ENCODE peak calls at places on chromosomes 7 and 10, in six cellular contexts. S is lower lobe of right lung, G is lower leg skin, Z is epithelial cell of esophagus, O is astrocyte of the cerebellum, H is heart right ventricle. D is an unnamed sample.

GRCh38 chr7:114889646-114890285 is 32.1 kb upstream of the MDFIC start:
- DNase-seq in S (no peak), O (peak), H (no peak), Z (peak), G (no peak), D (peak)

GRCh38 chr10:35369049-35369760 is 32.9 kb downstream of the CCNY start:
- DNase-seq in S (no peak), Z (no peak), H (no peak), O (no peak), G (no peak), D (no peak)

GRCh38 chr7:70659263-70659662 is 472.7 kb upstream of the GALNT17 start:
- DNase-seq in H (no peak), Z (peak), S (no peak), G (no peak), O (no peak), D (no peak)

GRCh38 chr7:12127490-12127889 is 83.6 kb upstream of the TMEM106B start:
- DNase-seq in S (no peak), Z (no peak), G (no peak), H (no peak), O (no peak), D (no peak)

GRCh38 chr10:99341860-99342517 is 12.8 kb downstream of the CNNM1 start:
- DNase-seq in G (no peak), S (no peak), H (no peak), O (peak), Z (no peak), D (no peak)

GRCh38 chr7:73802459-73802858 is 28.3 kb upstream of the CLDN4 start:
- DNase-seq in Z (no peak), O (no peak), H (no peak), S (no peak), G (no peak), D (no peak)

GRCh38 chr7:126957443-126957842 is 295.3 kb downstream of the GRM8 start:
- DNase-seq in G (no peak), Z (no peak), H (no peak), O (no peak), S (no peak), D (no peak)

GRCh38 chr7:127250312-127251047 is 2.3 kb downstream of the GRM8 start:
- DNase-seq in O (no peak), S (no peak), G (no peak), Z (peak), H (no peak), D (no peak)

GRCh38 chr7:148959726-148960125 is 68.6 kb downstream of the PDIA4 start:
- DNase-seq in Z (no peak), H (no peak), O (no peak), G (no peak), S (no peak), D (no peak)

GRCh38 chr7:21300692-21301091 is 127.2 kb upstream of the SP4 start:
- DNase-seq in G (no peak), H (no peak), Z (no peak), S (no peak), O (no peak), D (no peak)
- TF ChIP-seq CTCF in G (no peak), H (no peak), Z (peak), S (no peak), O (peak), D (no peak)

GRCh38 chr7:1839701-1840100 is 169.6 kb downstream of the ELFN1 start:
- DNase-seq in H (no peak), S (peak), Z (no peak), O (no peak), G (no peak), D (no peak)
- TF ChIP-seq CTCF in H (no peak), S (no peak), Z (no peak), O (no peak), G (no peak), D (no peak)

DNA sequence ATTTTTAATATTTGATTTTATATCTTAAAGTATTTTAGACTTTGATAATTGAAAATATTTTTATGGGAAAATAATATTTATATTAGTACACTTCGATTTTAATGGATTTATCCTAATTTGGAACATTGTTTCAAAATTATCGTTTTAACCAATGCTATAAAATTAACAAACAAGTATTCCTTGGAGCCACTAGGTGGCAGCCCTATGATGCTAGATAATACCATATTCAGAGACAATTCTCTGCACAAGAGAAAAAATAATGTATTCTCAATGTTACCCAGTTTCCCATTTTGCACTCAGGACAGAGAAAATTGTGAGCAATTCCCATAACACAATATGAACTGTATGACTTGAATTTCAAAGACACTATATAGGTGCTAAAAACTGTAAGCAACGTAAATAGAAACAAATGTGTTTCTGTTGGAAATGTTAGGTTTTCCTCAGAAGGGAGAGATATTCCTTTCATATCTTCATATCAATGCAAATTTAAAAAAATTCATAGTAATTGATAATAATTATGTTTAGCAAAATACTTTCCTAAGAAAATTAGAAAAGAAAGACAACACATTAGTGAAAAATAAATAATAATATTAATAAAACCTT is 237.8 kb downstream of the SEMA3E start:
- DNase-seq in Z (peak), S (no peak), G (no peak), H (no peak), O (peak), D (peak)
- TF ChIP-seq CTCF in Z (peak), S (peak), G (no peak), H (peak), O (peak), D (peak)

DNA sequence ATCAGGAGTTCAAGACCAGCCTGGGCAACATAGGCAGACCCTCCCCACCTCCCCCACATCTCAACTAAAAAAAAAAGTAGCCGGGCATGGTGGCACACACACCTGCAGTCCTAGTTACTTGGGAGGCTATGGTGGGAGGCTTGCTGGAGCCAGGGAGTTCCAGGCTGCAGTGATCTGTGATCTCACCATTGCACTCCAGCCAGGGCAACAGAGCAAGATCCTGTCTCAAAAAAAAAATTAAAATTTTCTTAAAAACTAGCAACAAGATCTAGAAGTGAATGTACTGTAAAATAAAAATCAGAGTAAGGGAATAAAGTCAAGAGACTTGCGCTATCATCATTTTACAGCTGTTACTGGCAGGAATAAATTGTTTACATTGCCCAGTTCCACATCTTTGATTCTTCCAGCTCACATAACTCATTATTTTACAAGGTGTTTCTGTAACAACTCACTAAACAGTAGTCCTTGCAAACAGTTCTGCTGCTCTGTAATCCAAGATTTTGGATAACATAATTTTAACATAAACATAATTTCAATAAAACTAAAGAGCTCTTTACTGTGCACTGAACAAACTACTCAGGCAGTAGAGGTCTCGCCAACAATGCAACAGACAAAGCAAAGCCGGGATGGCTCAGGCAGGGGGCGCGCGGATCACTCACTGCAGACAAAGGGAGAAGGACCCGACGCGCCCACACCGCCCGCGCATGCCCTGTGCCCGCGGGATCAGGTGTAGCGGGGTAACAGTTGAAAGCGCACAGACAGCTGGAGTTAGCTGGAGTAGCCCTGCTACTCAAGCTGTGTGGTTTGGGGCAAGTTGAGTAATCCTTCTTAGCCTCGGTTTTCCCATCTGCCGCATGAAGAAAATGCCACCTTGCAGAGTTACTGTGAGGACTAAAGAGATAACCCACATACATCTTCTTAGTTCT is 73.3 kb upstream of the NFE2L3 start:
- DNase-seq in H (peak), G (peak), S (peak), O (no peak), Z (peak), D (no peak)
- TF ChIP-seq CTCF in H (peak), G (no peak), S (peak), O (peak), Z (peak), D (peak)

GRCh38 chr7:110090113-110090820 is 1000.7 kb upstream of the LRRN3 start:
- DNase-seq in G (no peak), H (no peak), Z (peak), O (peak), S (no peak), D (no peak)
- TF ChIP-seq CTCF in G (no peak), H (peak), Z (peak), O (peak), S (peak), D (peak)

GRCh38 chr10:87843714-87844113 is 19.6 kb downstream of the KLLN start:
- DNase-seq in H (no peak), Z (no peak), O (no peak), G (no peak), S (no peak), D (no peak)

GRCh38 chr10:87844837-87845623 is 18.3 kb downstream of the KLLN start:
- DNase-seq in O (no peak), S (no peak), Z (peak), G (no peak), H (no peak), D (no peak)

GRCh38 chr10:87841215-87841614 is 22.1 kb downstream of the KLLN start:
- DNase-seq in Z (no peak), O (no peak), S (no peak), H (no peak), G (no peak), D (no peak)

GRCh38 chr10:87842220-87842641 is 21.1 kb downstream of the KLLN start:
- DNase-seq in H (no peak), G (no peak), O (no peak), Z (peak), S (no peak), D (no peak)

GRCh38 chr10:87842776-87843497 is 20.4 kb downstream of the KLLN start:
- DNase-seq in S (no peak), O (no peak), Z (peak), H (no peak), G (no peak), D (no peak)
- TF ChIP-seq CTCF in S (no peak), O (no peak), Z (no peak), H (no peak), G (no peak), D (no peak)